ENCODE peak calls at places on chromosomes 11 and 22, in ten cellular contexts. H, U, G, E, L, I, Z, C, M and R are unnamed samples.

GRCh38 chr22:24389680-24390079 is 37.7 kb upstream of the ADORA2A start:
- DNase-seq in H (no peak), U (no peak), G (no peak), E (no peak), L (no peak), I (no peak), Z (no peak), C (no peak), M (no peak), R (no peak)

GRCh38 chr11:20443596-20443995 is 56.1 kb downstream of the PRMT3 start:
- DNase-seq in H (no peak), U (no peak), G (no peak), E (peak; percentile 10), L (peak; percentile 26), I (no peak), Z (no peak), C (no peak), M (peak; percentile 28), R (no peak)

GRCh38 chr11:102449651-102450570 is 2.7 kb downstream of the TMEM123 start:
- DNase-seq in H (no peak), U (no peak), G (no peak), E (no peak), L (no peak), I (no peak), Z (no peak), C (no peak), M (no peak), R (no peak)

GRCh38 chr11:37786214-37786755 is 1188.2 kb upstream of the RAG2 start:
- DNase-seq in H (no peak), U (no peak), G (no peak), E (no peak), L (no peak), I (no peak), Z (peak; percentile 12), C (no peak), M (peak; percentile 74), R (no peak)

GRCh38 chr11:126282742-126283591 is at the start of gene TIRAP:
- DNase-seq in H (no peak), U (peak; percentile 79), G (peak; percentile 62), E (peak; percentile 77), L (no peak), I (peak; percentile 52), Z (peak; percentile 19), C (peak; percentile 68), M (peak; percentile 42), R (peak; percentile 68)

GRCh38 chr22:25627271-25627848 is 62.9 kb downstream of the GRK3 start:
- DNase-seq in H (no peak), U (no peak), G (no peak), E (no peak), L (no peak), I (no peak), Z (no peak), C (no peak), M (peak; percentile 12), R (no peak)

GRCh38 chr11:19604679-19605375 is 107.8 kb upstream of the NAV2 start:
- DNase-seq in H (no peak), U (no peak), G (no peak), E (no peak), L (no peak), I (no peak), Z (no peak), C (no peak), M (no peak), R (no peak)

GRCh38 chr11:14773755-14774154 is 118.3 kb downstream of the CYP2R1 start:
- DNase-seq in H (no peak), U (no peak), G (no peak), E (peak; percentile 54), L (peak; percentile 60), I (peak; percentile 5), Z (no peak), C (no peak), M (peak; percentile 0), R (no peak)

GRCh38 chr11:123302751-123303195 is 107.7 kb upstream of the CLMP start:
- DNase-seq in H (no peak), U (no peak), G (peak; percentile 26), E (no peak), L (no peak), I (no peak), Z (peak; percentile 51), C (no peak), M (peak; percentile 72), R (no peak)

GRCh38 chr11:47716692-47717091 is 1.5 kb upstream of the AGBL2 start:
- DNase-seq in H (no peak), U (no peak), G (no peak), E (no peak), L (no peak), I (no peak), Z (no peak), C (no peak), M (no peak), R (no peak)

GRCh38 chr11:76152741-76153608 is 53.3 kb downstream of the WNT11 start:
- DNase-seq in H (no peak), U (no peak), G (no peak), E (no peak), L (no peak), I (no peak), Z (no peak), C (no peak), M (no peak), R (peak; percentile 81)

GRCh38 chr22:43031617-43032016 is 16.7 kb upstream of the PACSIN2 start:
- DNase-seq in H (no peak), U (no peak), G (no peak), E (no peak), L (no peak), I (no peak), Z (no peak), C (no peak), M (no peak), R (no peak)

GRCh38 chr11:102476812-102477211 is 24.2 kb upstream of the TMEM123 start:
- DNase-seq in H (no peak), U (peak; percentile 42), G (no peak), E (peak; percentile 64), L (no peak), I (peak; percentile 11), Z (no peak), C (no peak), M (peak; percentile 22), R (no peak)

GRCh38 chr11:30107899-30108298 is 91.1 kb upstream of the KCNA4 start:
- DNase-seq in H (no peak), U (no peak), G (no peak), E (no peak), L (peak; percentile 85), I (no peak), Z (peak; percentile 69), C (no peak), M (peak; percentile 62), R (no peak)

GRCh38 chr11:11814614-11815452 is 26.9 kb upstream of the USP47 start:
- DNase-seq in H (no peak), U (no peak), G (no peak), E (no peak), L (no peak), I (no peak), Z (no peak), C (no peak), M (no peak), R (no peak)

GRCh38 chr22:45999379-45999971 is 22.5 kb upstream of the WNT7B start:
- DNase-seq in H (no peak), U (peak; percentile 11), G (no peak), E (no peak), L (no peak), I (no peak), Z (no peak), C (no peak), M (no peak), R (peak; percentile 77)

GRCh38 chr22:23772315-23773246 is at the start of gene MMP11:
- DNase-seq in H (no peak), U (peak; percentile 73), G (peak; percentile 68), E (peak; percentile 86), L (no peak), I (peak; percentile 52), Z (no peak), C (peak; percentile 79), M (no peak), R (peak; percentile 15)

GRCh38 chr11:65014146-65014960 is at the start of gene ARL2:
- DNase-seq in H (peak; percentile 7), U (no peak), G (peak; percentile 97), E (peak; percentile 97), L (peak; percentile 47), I (no peak), Z (no peak), C (no peak), M (no peak), R (no peak)

GRCh38 chr11:11968511-11969280 is 39.7 kb downstream of the DKK3 start:
- DNase-seq in H (no peak), U (peak; percentile 14), G (no peak), E (no peak), L (no peak), I (no peak), Z (no peak), C (peak; percentile 85), M (peak; percentile 44), R (no peak)

GRCh38 chr11:8023831-8024555 is 36.9 kb downstream of the EIF3F start:
- DNase-seq in H (no peak), U (no peak), G (no peak), E (no peak), L (no peak), I (no peak), Z (no peak), C (no peak), M (peak; percentile 54), R (no peak)

GRCh38 chr11:128643661-128644060 is 50.2 kb upstream of the FLI1 start:
- DNase-seq in H (no peak), U (no peak), G (no peak), E (no peak), L (no peak), I (no peak), Z (no peak), C (no peak), M (no peak), R (no peak)